ENCODE peak calls at places on chromosomes 16 and 17, in eight cellular contexts. P, C, X, W, A, J, U and M are unnamed samples.

GRCh38 chr17:7440113-7440822 is 956 bp downstream of the FGF11 start:
- DNase-seq in P (peak; percentile 73), C (peak; percentile 78), X (peak; percentile 28), W (peak; percentile 79), A (no peak), J (no peak), U (peak; percentile 93), M (peak; percentile 58)

GRCh38 chr17:81968850-81969812 is 8.1 kb upstream of the NOTUM start:
- DNase-seq in P (no peak), C (no peak), X (no peak), W (no peak), A (no peak), J (no peak), U (no peak), M (no peak)

GRCh38 chr16:66502020-66502913 is 47.7 kb downstream of the TK2 start:
- DNase-seq in P (no peak), C (peak; percentile 51), X (no peak), W (no peak), A (no peak), J (no peak), U (no peak), M (no peak)

GRCh38 chr16:57621521-57622268 is 6.7 kb upstream of the ADGRG1 start:
- DNase-seq in P (no peak), C (peak; percentile 52), X (peak; percentile 40), W (no peak), A (no peak), J (no peak), U (no peak), M (no peak)

GRCh38 chr16:30131869-30132475 is 9.0 kb upstream of the MAPK3 start:
- DNase-seq in P (no peak), C (no peak), X (no peak), W (no peak), A (no peak), J (no peak), U (no peak), M (no peak)

GRCh38 chr17:64240261-64240740 is 22.8 kb downstream of the TEX2 start:
- DNase-seq in P (peak; percentile 49), C (peak; percentile 23), X (no peak), W (peak; percentile 36), A (no peak), J (no peak), U (peak; percentile 39), M (no peak)

GRCh38 chr16:83835972-83836566 is 28.3 kb downstream of the HSBP1 start:
- DNase-seq in P (no peak), C (no peak), X (peak; percentile 63), W (no peak), A (peak; percentile 51), J (no peak), U (no peak), M (no peak)

GRCh38 chr17:73969956-73970355 is 233.5 kb upstream of the RPL38 start:
- DNase-seq in P (no peak), C (peak; percentile 45), X (no peak), W (no peak), A (no peak), J (no peak), U (no peak), M (no peak)

GRCh38 chr16:2156025-2156848 is 655 bp downstream of the TRAF7 start:
- DNase-seq in P (peak; percentile 61), C (peak; percentile 64), X (peak; percentile 25), W (peak; percentile 56), A (no peak), J (peak; percentile 12), U (peak; percentile 58), M (peak; percentile 36)

GRCh38 chr17:66633322-66633965 is 201.5 kb upstream of the CACNG5 start:
- DNase-seq in P (no peak), C (no peak), X (no peak), W (no peak), A (no peak), J (no peak), U (no peak), M (no peak)

GRCh38 chr16:27700596-27700995 is 150.7 kb downstream of the KATNIP start:
- DNase-seq in P (no peak), C (no peak), X (no peak), W (no peak), A (no peak), J (no peak), U (no peak), M (no peak)

GRCh38 chr17:77392376-77393273 is 251.9 kb downstream of the SEC14L1 start:
- DNase-seq in P (peak; percentile 91), C (peak; percentile 89), X (no peak), W (peak; percentile 87), A (no peak), J (no peak), U (peak; percentile 77), M (no peak)

GRCh38 chr17:50328360-50328759 is 17.6 kb upstream of the XYLT2 start:
- DNase-seq in P (no peak), C (no peak), X (no peak), W (no peak), A (no peak), J (no peak), U (no peak), M (no peak)

GRCh38 chr16:83701494-83701893 is 106.3 kb upstream of the HSBP1 start:
- DNase-seq in P (peak; percentile 86), C (peak; percentile 77), X (peak; percentile 41), W (peak; percentile 90), A (no peak), J (peak; percentile 53), U (no peak), M (peak; percentile 23)

GRCh38 chr17:29760279-29760721 is 137.6 kb upstream of the CORO6 start:
- DNase-seq in P (peak; percentile 40), C (peak; percentile 8), X (peak; percentile 2), W (peak; percentile 23), A (no peak), J (peak; percentile 78), U (no peak), M (peak; percentile 67)

GRCh38 chr17:39792523-39793221 is 54.9 kb downstream of the GRB7 start:
- DNase-seq in P (no peak), C (no peak), X (no peak), W (no peak), A (no peak), J (no peak), U (no peak), M (peak; percentile 45)

GRCh38 chr17:39791296-39791992 is 53.7 kb downstream of the GRB7 start:
- DNase-seq in P (peak; percentile 54), C (no peak), X (no peak), W (peak; percentile 26), A (no peak), J (no peak), U (no peak), M (no peak)

GRCh38 chr17:39793473-39793872 is 55.7 kb downstream of the GRB7 start:
- DNase-seq in P (no peak), C (no peak), X (no peak), W (no peak), A (no peak), J (no peak), U (no peak), M (no peak)

GRCh38 chr17:39799395-39799794 is 61.7 kb downstream of the GRB7 start:
- DNase-seq in P (no peak), C (no peak), X (no peak), W (no peak), A (no peak), J (no peak), U (no peak), M (peak; percentile 60)

DNA sequence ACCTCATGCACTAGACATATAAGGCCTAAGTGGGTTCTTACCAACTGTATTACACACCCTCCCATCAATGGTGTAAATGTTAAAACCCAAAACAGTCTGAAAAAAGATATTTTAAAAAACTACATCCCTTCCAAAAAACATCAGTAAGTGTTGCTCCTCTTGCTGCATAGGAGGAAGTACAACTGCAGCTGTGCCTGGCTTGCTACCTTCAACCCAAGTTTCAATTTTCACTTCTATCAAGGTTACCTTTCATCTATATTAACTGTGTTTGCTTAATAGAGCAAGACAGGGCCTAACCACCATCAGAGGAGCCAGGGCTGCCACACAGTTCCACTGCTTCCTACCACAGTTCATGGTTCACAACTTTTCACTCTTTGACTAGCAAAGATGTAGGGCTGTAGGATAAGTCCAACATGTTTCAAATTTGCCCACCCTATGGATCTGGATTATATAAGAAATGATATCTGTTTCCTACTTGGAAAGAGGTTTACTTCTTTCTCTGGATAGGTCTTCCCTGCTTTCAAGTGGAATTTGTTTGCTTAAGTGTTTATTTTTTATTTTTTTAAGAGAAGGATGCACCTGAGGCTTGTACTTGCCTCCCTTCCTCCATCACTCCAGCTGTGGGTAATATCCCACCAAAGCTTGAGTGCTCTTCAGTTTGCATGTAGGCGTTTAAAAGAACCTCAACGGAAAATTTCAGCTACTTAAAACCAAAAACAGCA is 56.7 kb downstream of the GRB7 start:
- DNase-seq in P (no peak), C (no peak), X (no peak), W (no peak), A (no peak), J (peak; percentile 91), U (no peak), M (peak; percentile 97)
- TF ChIP-seq EZH2phosphoT487 in P (no peak), C (no peak), X (no peak), W (no peak), A (no peak), J (no peak), U (no peak), M (no peak)

GRCh38 chr17:28119049-28119448 is 76.6 kb downstream of the NLK start:
- DNase-seq in P (no peak), C (no peak), X (no peak), W (no peak), A (no peak), J (no peak), U (no peak), M (no peak)
- H3K4me3 ChIP-seq in P (no peak overlapping the region), C (no peak overlapping the region), X (no peak overlapping the region), W (no peak overlapping the region), A (no peak overlapping the region), J (no peak overlapping the region), U (no peak overlapping the region), M (no peak overlapping the region)

DNA sequence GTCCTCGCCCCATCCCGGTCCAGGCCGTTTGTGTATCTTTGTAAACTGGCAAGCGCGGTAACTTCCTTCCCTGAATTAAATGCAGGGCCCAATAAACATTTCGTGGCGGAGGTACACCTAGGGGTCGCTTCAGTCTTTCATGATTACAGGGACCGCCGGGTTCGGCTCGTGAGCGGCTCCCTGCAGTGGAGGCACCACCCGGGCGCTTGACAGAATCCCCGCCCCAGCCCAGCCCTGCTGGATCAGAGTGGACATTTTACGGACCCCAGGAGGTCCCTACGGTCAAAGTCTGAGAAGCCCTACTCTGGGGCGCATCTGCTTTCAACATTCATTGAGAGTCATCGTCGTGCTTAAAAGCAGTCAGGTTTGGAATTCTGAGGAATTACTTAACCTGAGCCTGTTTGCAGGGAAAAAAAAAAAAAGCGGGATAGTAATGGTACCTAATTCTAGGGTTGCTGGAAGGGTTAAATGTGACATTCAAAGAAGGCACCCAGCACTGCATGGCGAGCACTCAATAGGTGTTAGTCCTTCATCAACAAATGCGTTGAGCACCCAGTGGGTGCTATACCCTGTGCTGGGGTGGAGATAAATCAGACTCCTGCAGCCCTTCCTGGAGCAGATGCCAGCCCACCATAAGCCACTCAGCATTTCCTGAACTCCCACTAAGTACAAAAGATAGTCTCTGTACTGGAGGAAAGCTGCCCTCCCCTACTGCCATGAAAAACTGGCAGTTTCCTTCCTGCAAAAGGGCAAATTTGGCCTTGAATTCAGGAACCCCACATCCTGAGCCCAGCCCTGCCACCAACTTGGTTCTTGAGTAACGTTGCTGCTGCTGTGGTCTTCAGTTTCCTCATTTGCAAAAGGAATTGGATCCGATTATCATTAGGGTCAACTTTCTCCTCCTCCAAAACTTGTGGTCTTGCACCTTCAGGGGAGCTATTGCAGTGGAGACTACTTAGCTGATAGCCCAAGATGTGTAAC is 658 bp upstream of the DUSP3 start:
- DNase-seq in P (peak; percentile 56), C (no peak), X (no peak), W (peak; percentile 69), A (peak; percentile 34), J (no peak), U (no peak), M (no peak)
- TF ChIP-seq CTCF in P (no peak), C (no peak), X (peak; percentile 47), W (peak; percentile 32), A (no peak), J (no peak), U (peak; percentile 46), M (peak; percentile 45)

GRCh38 chr16:81080233-81080632 is 3.2 kb upstream of the C16orf46 start:
- DNase-seq in P (no peak), C (no peak), X (no peak), W (no peak), A (no peak), J (no peak), U (no peak), M (no peak)
- TF ChIP-seq EZH2phosphoT487 in P (no peak), C (no peak), X (no peak), W (no peak), A (no peak), J (no peak), U (no peak), M (no peak)